ENCODE peak calls at places on chromosome 11, in eight cellular contexts. A is ACHN, U is A673, V is NCI-H748 treated with DMSO at 0.1 percent for 48 hours, J is brain microvascular endothelial cell, E is A172, P is DMS53, F is HAP-1. S is an unnamed sample.

GRCh38 chr11:87972133-87972532 is 203.1 kb downstream of the RAB38 start:
- DNase-seq in U (no peak), J (no peak), E (no peak), V (no peak), P (no peak), F (no peak), A (no peak), S (no peak)

GRCh38 chr11:108733479-108734116 is 68.7 kb downstream of the DDX10 start:
- DNase-seq in E (peak; percentile 42), P (peak; percentile 16), U (peak; percentile 82), V (no peak), J (peak; percentile 62), F (no peak), A (no peak), S (no peak)

GRCh38 chr11:117824571-117825537 is at the start of gene FXYD2:
- DNase-seq in V (no peak), J (no peak), U (no peak), A (peak; percentile 76), F (no peak), E (no peak), P (peak; percentile 36), S (peak; percentile 33)

GRCh38 chr11:112253605-112254242 is 6.9 kb downstream of the PLET1 start:
- DNase-seq in U (no peak), E (no peak), J (no peak), F (no peak), P (no peak), V (no peak), A (no peak), S (no peak)

GRCh38 chr11:2209900-2210321 is 38.3 kb upstream of the TH start:
- DNase-seq in A (no peak), U (no peak), V (no peak), F (no peak), P (peak; percentile 82), E (no peak), J (no peak), S (peak; percentile 35)

GRCh38 chr11:7977251-7977917 is 9.8 kb upstream of the EIF3F start:
- DNase-seq in E (peak; percentile 86), U (no peak), F (no peak), V (no peak), J (peak; percentile 74), A (peak; percentile 13), P (no peak), S (no peak)

GRCh38 chr11:79415411-79415810 is 25.4 kb downstream of the TENM4 start:
- DNase-seq in P (no peak), J (no peak), V (no peak), F (no peak), U (no peak), A (no peak), E (no peak), S (no peak)

GRCh38 chr11:44901120-44901519 is 49.6 kb downstream of the TP53I11 start:
- DNase-seq in J (no peak), A (no peak), V (no peak), F (no peak), U (no peak), P (no peak), E (no peak), S (no peak)

GRCh38 chr11:69122642-69123431 is 32.9 kb upstream of the SMIM38 start:
- DNase-seq in A (peak; percentile 91), P (peak; percentile 96), V (no peak), U (peak; percentile 72), E (peak; percentile 98), F (no peak), J (peak; percentile 58), S (peak; percentile 22)

GRCh38 chr11:117703209-117703608 is 93.8 kb downstream of the DSCAML1 start:
- DNase-seq in J (no peak), F (no peak), U (no peak), E (no peak), P (peak; percentile 97), A (no peak), V (peak; percentile 64), S (no peak)

GRCh38 chr11:78905756-78906155 is 331.1 kb upstream of the NARS2 start:
- DNase-seq in J (no peak), U (no peak), F (no peak), P (no peak), V (no peak), A (no peak), E (no peak), S (no peak)

GRCh38 chr11:120746836-120747609 is 235.5 kb downstream of the GRIK4 start:
- DNase-seq in E (no peak), V (peak; percentile 93), U (peak; percentile 60), A (no peak), P (no peak), J (no peak), F (no peak), S (no peak)

GRCh38 chr11:108985611-108986279 is 320.9 kb downstream of the DDX10 start:
- DNase-seq in P (no peak), E (peak; percentile 31), U (peak; percentile 64), J (peak; percentile 55), F (no peak), A (no peak), V (no peak), S (no peak)

GRCh38 chr11:67546852-67547251 is 23.6 kb upstream of the CABP2 start:
- DNase-seq in J (no peak), E (no peak), A (no peak), U (no peak), P (peak; percentile 51), V (no peak), F (no peak), S (no peak)